ENCODE peak calls at places on chromosomes 6 and 20, in eight cellular contexts. F is fibroblast of lung, E is ovary, U is right lobe of liver, P is body of pancreas, T is lower lobe of right lung, W is psoas muscle, N is pancreas. K is an unnamed sample.

GRCh38 chr20:53243152-53243551 is 271.0 kb downstream of the TSHZ2 start:
- DNase-seq in T (no peak), U (no peak), W (no peak), N (no peak), F (no peak), P (no peak), E (no peak), K (no peak)

GRCh38 chr6:138590796-138591709 is 91.8 kb upstream of the NHSL1 start:
- DNase-seq in W (no peak), F (peak), U (no peak), T (no peak), E (peak), P (peak), N (no peak), K (peak)

GRCh38 chr6:135640449-135641111 is 143.0 kb upstream of the AHI1 start:
- DNase-seq in T (no peak), F (no peak), W (no peak), N (no peak), U (no peak), P (no peak), E (no peak), K (peak)

GRCh38 chr6:169964440-169965212 is 213.2 kb downstream of the ERMARD start:
- DNase-seq in P (no peak), W (no peak), E (no peak), F (no peak), N (no peak), T (no peak), U (no peak), K (no peak)

GRCh38 chr6:75563032-75563431 is 38.6 kb upstream of the SENP6 start:
- DNase-seq in P (no peak), E (no peak), N (no peak), U (no peak), F (peak), T (no peak), W (no peak), K (peak)

GRCh38 chr20:32681175-32682084 is 7.7 kb upstream of the C20orf203 start:
- DNase-seq in U (no peak), P (no peak), F (no peak), T (no peak), W (no peak), E (no peak), N (no peak), K (no peak)

GRCh38 chr6:135170849-135171248 is 10.3 kb upstream of the MYB start:
- DNase-seq in E (no peak), P (no peak), W (no peak), N (no peak), T (no peak), F (no peak), U (no peak), K (no peak)

GRCh38 chr20:15185913-15186312 is 848.5 kb upstream of the FLRT3 start:
- DNase-seq in N (no peak), P (no peak), F (no peak), U (no peak), W (no peak), T (no peak), E (no peak), K (no peak)

GRCh38 chr6:109303647-109304283 is 78.5 kb downstream of the CD164 start:
- DNase-seq in U (no peak), E (no peak), F (no peak), N (no peak), T (no peak), P (peak), W (no peak), K (no peak)

GRCh38 chr6:45500924-45501816 is 123.4 kb upstream of the SUPT3H start:
- DNase-seq in E (no peak), W (no peak), N (no peak), F (no peak), P (no peak), T (no peak), U (no peak), K (no peak)

GRCh38 chr6:169409742-169410312 is 156.2 kb upstream of the THBS2 start:
- DNase-seq in F (no peak), N (no peak), E (no peak), U (no peak), T (no peak), W (no peak), P (no peak), K (peak)

GRCh38 chr20:47330933-47331708 is 25.4 kb downstream of the ZMYND8 start:
- DNase-seq in E (no peak), W (no peak), T (no peak), F (peak), U (no peak), N (no peak), P (no peak), K (peak)

GRCh38 chr6:170480045-170480714 is 72.9 kb downstream of the PSMB1 start:
- DNase-seq in U (no peak), E (no peak), P (peak), N (no peak), F (peak), T (no peak), W (no peak), K (peak)

GRCh38 chr6:11389977-11390376 is 147.6 kb upstream of the TMEM170B start:
- DNase-seq in W (no peak), N (no peak), T (no peak), F (no peak), U (no peak), E (no peak), P (no peak), K (no peak)

GRCh38 chr20:34014878-34015277 is 21.2 kb downstream of the RALY start:
- DNase-seq in N (no peak), U (no peak), W (no peak), F (no peak), P (no peak), E (no peak), T (no peak), K (no peak)

GRCh38 chr6:15401120-15401519 is 155.3 kb downstream of the JARID2 start:
- DNase-seq in E (no peak), W (no peak), U (no peak), T (no peak), N (no peak), F (no peak), P (no peak), K (no peak)

GRCh38 chr6:4396032-4396431 is 260.7 kb upstream of the ECI2 start:
- DNase-seq in E (no peak), P (no peak), W (no peak), F (no peak), T (no peak), N (no peak), U (no peak), K (no peak)

GRCh38 chr6:158560787-158561246 is 926 bp downstream of the TMEM181 start:
- DNase-seq in E (peak), N (peak), P (peak), T (peak), F (peak), W (no peak), U (peak), K (no peak)

GRCh38 chr6:109322825-109323580 is 59.3 kb downstream of the CD164 start:
- DNase-seq in W (no peak), U (no peak), F (no peak), T (peak), N (no peak), E (no peak), P (no peak), K (no peak)

GRCh38 chr6:44712353-44713147 is 325.0 kb downstream of the CDC5L start:
- DNase-seq in W (no peak), E (no peak), T (no peak), P (no peak), N (no peak), F (no peak), U (no peak), K (no peak)

GRCh38 chr6:53174996-53175395 is 26.4 kb upstream of the GCM1 start:
- DNase-seq in E (no peak), W (no peak), F (no peak), T (no peak), P (no peak), N (no peak), U (no peak), K (no peak)

GRCh38 chr6:76441850-76442249 is 369.4 kb upstream of the IMPG1 start:
- DNase-seq in P (no peak), F (no peak), U (no peak), E (no peak), T (no peak), W (peak), N (no peak), K (no peak)

GRCh38 chr6:120871416-120872261 is 462.6 kb downstream of the TBC1D32 start:
- DNase-seq in P (no peak), U (no peak), T (no peak), W (no peak), F (no peak), N (peak), E (no peak), K (no peak)

GRCh38 chr6:47200536-47201334 is 109.0 kb downstream of the TNFRSF21 start:
- DNase-seq in N (no peak), E (no peak), T (no peak), W (no peak), P (no peak), U (no peak), F (no peak), K (no peak)

GRCh38 chr20:18057106-18057993 is at the start of gene OVOL2:
- DNase-seq in E (no peak), N (peak), T (peak), F (no peak), P (peak), U (peak), W (no peak), K (no peak)

GRCh38 chr6:125550892-125551291 is 198.5 kb upstream of the HEY2 start:
- DNase-seq in N (no peak), E (no peak), W (no peak), P (no peak), T (no peak), U (no peak), F (no peak), K (no peak)

GRCh38 chr6:134170844-134171243 is 118.4 kb upstream of the SLC2A12 start:
- DNase-seq in E (no peak), P (peak), N (no peak), F (peak), U (no peak), T (no peak), W (peak), K (peak)

GRCh38 chr6:5128351-5128750 is 43.2 kb downstream of the PPP1R3G start:
- DNase-seq in E (no peak), W (no peak), N (no peak), U (no peak), P (no peak), F (no peak), T (no peak), K (no peak)

GRCh38 chr20:4073852-4074741 is 58.7 kb upstream of the RNF24 start:
- DNase-seq in E (no peak), W (no peak), F (no peak), N (no peak), T (no peak), U (no peak), P (no peak), K (no peak)

GRCh38 chr20:17315491-17316231 is 88.8 kb downstream of the PCSK2 start:
- DNase-seq in F (no peak), U (no peak), P (no peak), W (no peak), N (peak), E (no peak), T (no peak), K (no peak)

GRCh38 chr20:47691632-47692031 is 93.6 kb downstream of the SULF2 start:
- DNase-seq in P (no peak), F (peak), T (no peak), E (no peak), U (no peak), W (peak), N (no peak), K (peak)

GRCh38 chr6:131443014-131443413 is 130.0 kb upstream of the ARG1 start:
- DNase-seq in P (no peak), N (no peak), F (no peak), T (no peak), U (no peak), W (no peak), E (no peak), K (no peak)
- H3K4me3 ChIP-seq in P (no peak), N (no peak), F (no peak), T (no peak), U (no peak), W (no peak), E (no peak), K (no peak)

GRCh38 chr20:41848180-41848579 is 230.0 kb upstream of the CHD6 start:
- DNase-seq in P (no peak), U (no peak), W (no peak), T (no peak), E (no peak), F (no peak), N (no peak), K (no peak)
- TF ChIP-seq CTCF in P (no peak), U (peak), W (no peak), T (no peak), E (no peak), F (no peak), N (no peak), K (no peak)

DNA sequence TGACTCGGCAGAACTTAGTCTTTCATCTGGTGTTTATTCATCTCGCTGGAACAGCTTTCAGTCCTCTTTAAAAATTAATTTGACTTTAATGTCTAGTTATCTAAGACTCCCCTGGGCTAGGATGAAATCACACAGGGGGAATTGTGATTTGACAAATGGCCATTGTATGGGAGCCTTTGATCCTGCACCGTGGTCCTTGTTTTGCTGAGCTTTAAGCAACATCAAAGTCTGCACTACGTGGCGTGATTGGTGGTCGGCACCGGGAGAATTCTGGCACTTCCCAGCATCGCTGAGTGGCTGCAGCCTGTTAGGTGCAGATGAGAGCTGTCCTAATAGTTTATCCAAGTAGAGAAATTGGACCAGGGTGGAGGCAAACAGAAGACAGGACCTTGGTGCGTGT is 146.9 kb downstream of the TBC1D7 start:
- DNase-seq in U (no peak), T (no peak), E (no peak), W (no peak), P (no peak), N (no peak), F (no peak), K (no peak)
- H3K4me3 ChIP-seq in U (no peak), T (no peak), E (no peak), W (no peak), P (no peak), N (no peak), F (peak), K (no peak)

GRCh38 chr6:73134588-73134987 is 90.7 kb downstream of the KHDC1L start:
- DNase-seq in W (peak), P (peak), U (peak), T (no peak), N (peak), E (no peak), F (peak), K (peak)
- TF ChIP-seq CTCF in W (peak), P (no peak), U (no peak), T (peak), N (no peak), E (no peak), F (peak), K (peak)

GRCh38 chr20:50345712-50346371 is 155.2 kb downstream of the CEBPB start:
- DNase-seq in W (no peak), P (no peak), E (no peak), N (no peak), U (no peak), T (no peak), F (no peak), K (no peak)
- H3K4me3 ChIP-seq in W (peak), P (no peak), E (no peak), N (no peak), U (no peak), T (peak), F (no peak), K (no peak)

DNA sequence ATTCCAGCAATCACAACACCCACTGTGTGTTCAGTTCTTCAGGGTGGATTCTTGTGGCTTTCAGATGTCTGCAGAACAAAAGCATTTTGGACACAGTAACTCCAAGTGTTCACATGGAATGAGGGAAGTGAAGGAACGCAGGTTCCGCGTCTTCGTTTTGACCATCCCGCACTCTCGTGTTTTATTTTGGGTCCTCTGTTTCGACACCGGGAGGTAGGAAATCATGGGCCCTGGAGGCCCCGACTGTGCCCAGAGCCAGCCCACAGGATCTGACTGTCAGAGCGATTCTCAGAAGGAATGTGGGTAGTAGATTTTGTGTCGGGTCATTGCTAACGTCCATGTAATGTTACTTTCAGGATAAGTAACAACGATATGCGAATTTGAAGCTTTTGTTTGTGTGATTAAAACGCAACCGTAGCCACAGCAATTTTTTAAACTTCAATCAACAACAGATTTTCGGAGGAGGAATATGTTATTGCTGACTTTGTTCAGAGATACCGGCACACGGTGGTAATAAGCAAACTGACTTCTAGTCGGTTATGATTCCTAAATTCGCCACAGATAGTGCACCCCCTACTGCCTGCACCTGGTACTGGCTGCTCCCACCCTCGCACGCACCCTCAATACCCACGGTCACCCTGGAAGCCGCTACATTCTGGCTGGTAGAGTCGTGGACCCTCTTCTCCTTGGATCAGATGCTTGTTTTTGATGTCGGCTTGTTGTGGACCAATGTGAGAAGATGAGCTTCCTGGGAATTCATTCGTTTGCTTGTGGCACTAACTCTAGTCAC is 10.5 kb downstream of the NPEPL1 start:
- DNase-seq in E (no peak), W (no peak), U (no peak), N (peak), P (peak), F (no peak), T (no peak), K (no peak)
- TF ChIP-seq CTCF in E (no peak), W (peak), U (peak), N (no peak), P (no peak), F (no peak), T (peak), K (peak)

DNA sequence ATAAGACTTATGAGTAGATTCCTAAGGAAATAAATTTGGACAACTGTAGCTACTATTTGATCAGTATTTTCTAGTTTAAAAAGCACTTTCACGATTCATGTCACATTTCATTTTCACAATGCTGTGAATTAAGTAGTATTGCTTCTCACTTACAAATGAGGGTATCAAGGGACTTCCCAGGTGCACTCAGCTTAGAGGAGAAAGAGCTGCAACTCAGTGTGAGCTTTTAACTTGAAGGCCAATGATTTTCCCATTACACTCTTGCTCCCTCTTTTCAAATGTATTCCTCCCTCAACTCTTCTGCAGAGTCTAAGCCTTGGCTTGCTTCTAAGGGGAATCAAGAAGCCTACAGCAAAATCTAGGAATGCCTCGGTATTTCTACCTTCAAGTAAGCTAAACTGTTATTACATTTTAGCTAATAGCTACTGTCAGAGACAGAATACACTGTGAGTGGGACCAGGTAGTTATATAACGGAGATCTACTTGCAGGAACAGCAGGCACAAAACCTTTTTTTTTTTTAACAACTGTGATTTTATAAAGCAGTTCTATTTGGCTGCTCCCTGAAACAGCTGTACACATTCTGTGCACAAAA is 339.0 kb downstream of the SYNE1 start:
- DNase-seq in U (no peak), P (no peak), N (no peak), F (no peak), T (no peak), E (no peak), W (no peak), K (no peak)
- H3K4me3 ChIP-seq in U (no peak), P (no peak), N (no peak), F (no peak), T (no peak), E (no peak), W (no peak), K (no peak)

GRCh38 chr20:10447028-10447427 is 11.9 kb downstream of the SLX4IP start:
- DNase-seq in T (no peak), F (peak), N (no peak), W (no peak), U (no peak), E (no peak), P (no peak), K (peak)
- TF ChIP-seq CTCF in T (no peak), F (no peak), N (no peak), W (no peak), U (no peak), E (no peak), P (no peak), K (peak)

GRCh38 chr6:40956871-40957270 is 82.2 kb downstream of the UNC5CL start:
- DNase-seq in E (no peak), U (no peak), F (no peak), T (no peak), N (no peak), W (no peak), P (no peak), K (peak)
- H3K4me3 ChIP-seq in E (no peak), U (no peak), F (no peak), T (no peak), N (no peak), W (no peak), P (no peak), K (no peak)

GRCh38 chr6:132401120-132401940 is at the start of gene MOXD1:
- DNase-seq in U (peak), P (peak), F (peak), T (no peak), E (no peak), N (peak), W (peak), K (peak)
- TF ChIP-seq CTCF in U (no peak), P (no peak), F (peak), T (no peak), E (no peak), N (no peak), W (no peak), K (no peak)

K was measured in fibroblast of mammary gland.